ENCODE peak calls at places on chromosomes 12 and 14, in nine cellular contexts. M is choroid plexus epithelial cell, H is tibial artery, V is fibroblast of lung, J is lower lobe of right lung, W is WERI-Rb-1, L is AG04449, I is epithelial cell of esophagus, P is GM12865. K is an unnamed sample.
A peak's percentile ranks its signal among the peaks of the same experiment; 100 is the strongest.

GRCh38 chr14:76426161-76426696 is 50.3 kb downstream of the ESRRB start:
- DNase-seq in J (no peak), M (peak; percentile 5), W (no peak), I (no peak), H (no peak), V (no peak), P (no peak), L (no peak), K (no peak)

GRCh38 chr12:111451649-111452129 is 46.0 kb downstream of the SH2B3 start:
- DNase-seq in W (no peak), H (no peak), J (no peak), V (peak; percentile 37), M (peak; percentile 70), I (peak; percentile 53), P (peak; percentile 67), L (no peak), K (peak; percentile 69)

GRCh38 chr14:72613196-72613974 is 280.5 kb downstream of the DPF3 start:
- DNase-seq in L (no peak), J (no peak), M (peak; percentile 26), P (no peak), W (no peak), I (peak; percentile 20), H (peak; percentile 72), V (no peak), K (peak; percentile 27)

GRCh38 chr14:83184531-83184930 is 1650.9 kb upstream of the SEL1L start:
- DNase-seq in J (no peak), H (no peak), M (no peak), I (peak; percentile 74), P (no peak), W (no peak), L (no peak), V (no peak), K (no peak)

GRCh38 chr14:91143862-91144261 is 30.0 kb downstream of the DGLUCY start:
- DNase-seq in M (no peak), V (no peak), H (peak; percentile 86), W (no peak), I (no peak), P (no peak), L (no peak), J (peak; percentile 60), K (peak; percentile 31)

GRCh38 chr12:27272375-27273028 is 28.4 kb downstream of the STK38L start:
- DNase-seq in I (no peak), L (no peak), W (no peak), M (no peak), H (no peak), V (peak; percentile 63), P (no peak), J (no peak), K (peak; percentile 78)

GRCh38 chr12:127745466-127746220 is 521.3 kb upstream of the TMEM132C start:
- DNase-seq in I (no peak), W (no peak), J (no peak), L (no peak), H (no peak), V (no peak), M (no peak), P (no peak), K (no peak)

GRCh38 chr12:29255061-29255460 is 106.0 kb downstream of the FAR2 start:
- DNase-seq in M (no peak), H (no peak), I (no peak), L (no peak), V (no peak), P (no peak), W (peak; percentile 46), J (no peak), K (no peak)

GRCh38 chr12:115088995-115089841 is 405.2 kb upstream of the TBX3 start:
- DNase-seq in L (no peak), W (no peak), H (no peak), M (no peak), V (no peak), J (no peak), P (no peak), I (no peak), K (no peak)

GRCh38 chr12:43761535-43761934 is 2.8 kb downstream of the IRAK4 start:
- DNase-seq in L (no peak), P (no peak), J (no peak), I (peak; percentile 41), V (no peak), M (no peak), W (no peak), H (no peak), K (no peak)

GRCh38 chr14:95157987-95158712 is 821 bp upstream of the DICER1 start:
- DNase-seq in P (peak; percentile 71), W (no peak), J (no peak), I (no peak), V (no peak), M (no peak), L (no peak), H (no peak), K (no peak)

DNA sequence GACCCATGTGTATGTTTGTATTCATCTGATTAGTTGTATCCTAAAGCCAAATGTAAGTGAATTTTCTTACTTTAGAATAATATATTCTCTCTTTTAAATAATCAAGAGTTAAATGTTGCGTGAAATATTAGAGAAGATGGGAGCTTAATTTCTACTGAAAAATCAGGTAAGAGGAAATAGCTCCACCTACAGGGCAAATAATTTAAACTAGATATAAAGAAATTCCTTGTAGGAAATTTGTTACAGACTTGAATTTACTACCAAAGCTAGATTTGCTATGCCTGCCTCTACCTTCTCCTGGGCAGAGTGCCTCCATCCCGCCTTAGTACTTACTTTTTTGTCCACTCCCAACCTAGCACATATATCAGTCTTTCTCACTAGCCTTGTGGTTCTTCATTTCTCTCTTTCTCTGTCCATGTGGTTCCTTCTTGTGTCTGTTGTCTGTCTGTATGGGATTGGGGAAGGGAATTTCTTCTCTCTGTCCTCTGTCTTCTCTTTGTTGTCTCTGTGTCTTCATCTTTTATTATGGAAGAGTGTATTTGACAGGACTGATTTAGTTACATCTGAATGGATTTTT is 44.7 kb downstream of the PALS1 start:
- DNase-seq in I (peak; percentile 59), J (no peak), P (peak; percentile 32), V (peak; percentile 44), H (no peak), L (no peak), M (peak; percentile 75), W (no peak), K (peak; percentile 78)
- TF ChIP-seq CTCF in I (peak; percentile 32), J (peak; percentile 59), P (peak; percentile 9), V (peak; percentile 31), H (peak; percentile 60), L (no peak), M (peak; percentile 48), W (no peak), K (peak; percentile 21)

GRCh38 chr12:50057000-50057841 is at the start of gene ASIC1:
- DNase-seq in I (peak; percentile 73), M (peak; percentile 67), V (peak; percentile 65), H (peak; percentile 61), W (peak; percentile 87), P (peak; percentile 26), J (peak; percentile 73), L (no peak), K (peak; percentile 60)
- H3K4me3 ChIP-seq in I (peak within 1 kb of the TSS; percentile 64), M (peak within 1 kb of the TSS; percentile 60), V (peak within 1 kb of the TSS; percentile 52), H (peak within 1 kb of the TSS; percentile 57), W (peak within 1 kb of the TSS; percentile 69), P (peak within 1 kb of the TSS; percentile 37), J (peak within 1 kb of the TSS; percentile 64), L (peak within 1 kb of the TSS; percentile 74), K (peak within 1 kb of the TSS; percentile 74)

GRCh38 chr12:106897082-106897481 is 58.6 kb upstream of the TMEM263 start:
- DNase-seq in I (no peak), H (no peak), L (no peak), W (no peak), P (no peak), J (no peak), M (peak; percentile 44), V (no peak), K (peak; percentile 32)
- TF ChIP-seq CTCF in I (no peak), H (no peak), L (no peak), W (peak; percentile 7), P (no peak), J (no peak), M (peak; percentile 37), V (peak; percentile 9), K (no peak)

DNA sequence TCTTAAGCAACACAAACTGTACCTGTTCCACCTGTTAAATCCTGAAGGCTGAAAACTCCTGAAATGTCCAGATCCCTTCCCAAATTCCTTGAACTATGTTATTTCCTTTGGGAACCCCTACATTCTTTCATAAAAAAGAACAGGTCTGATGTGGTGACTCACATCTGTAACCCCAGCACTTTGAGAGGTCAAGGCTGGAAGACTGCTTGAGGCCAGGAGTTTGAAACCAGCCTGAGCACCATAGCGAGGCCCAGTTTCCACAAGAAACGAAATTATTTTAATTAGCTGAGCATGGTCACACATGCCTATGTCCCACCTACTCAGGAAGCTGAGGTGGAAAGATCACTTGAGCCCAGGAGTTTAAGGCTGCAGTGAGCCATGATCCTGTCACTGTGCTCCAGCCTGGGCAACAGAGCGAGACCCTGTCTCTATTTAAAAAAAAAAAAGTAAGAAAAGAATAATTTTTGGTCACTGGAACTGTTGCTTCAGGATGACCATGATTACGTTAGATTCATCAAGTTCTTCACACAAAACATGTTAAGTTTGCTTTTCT is 84.3 kb downstream of the PHLDA1 start:
- DNase-seq in V (no peak), H (no peak), J (no peak), L (no peak), I (no peak), P (no peak), M (no peak), W (no peak), K (no peak)
- H3K4me3 ChIP-seq in V (no peak overlapping the region), H (no peak overlapping the region), J (no peak overlapping the region), L (no peak overlapping the region), I (no peak overlapping the region), P (no peak overlapping the region), M (no peak overlapping the region), W (no peak overlapping the region), K (no peak overlapping the region)

GRCh38 chr12:71546322-71546861 is 106.8 kb downstream of the LGR5 start:
- DNase-seq in H (no peak), L (no peak), I (no peak), V (no peak), W (no peak), P (no peak), J (no peak), M (no peak), K (no peak)

GRCh38 chr12:71556471-71556870 is 107.2 kb downstream of the ZFC3H1 start:
- DNase-seq in J (no peak), W (no peak), V (no peak), I (no peak), P (no peak), H (no peak), M (no peak), L (no peak), K (no peak)

GRCh38 chr12:71548906-71549305 is 109.3 kb downstream of the LGR5 start:
- DNase-seq in W (no peak), L (no peak), I (no peak), P (no peak), M (peak; percentile 8), J (no peak), H (no peak), V (no peak), K (no peak)

GRCh38 chr12:71552728-71553501 is 110.7 kb downstream of the ZFC3H1 start:
- DNase-seq in V (no peak), P (no peak), H (no peak), L (no peak), I (no peak), M (no peak), W (no peak), J (no peak), K (no peak)

DNA sequence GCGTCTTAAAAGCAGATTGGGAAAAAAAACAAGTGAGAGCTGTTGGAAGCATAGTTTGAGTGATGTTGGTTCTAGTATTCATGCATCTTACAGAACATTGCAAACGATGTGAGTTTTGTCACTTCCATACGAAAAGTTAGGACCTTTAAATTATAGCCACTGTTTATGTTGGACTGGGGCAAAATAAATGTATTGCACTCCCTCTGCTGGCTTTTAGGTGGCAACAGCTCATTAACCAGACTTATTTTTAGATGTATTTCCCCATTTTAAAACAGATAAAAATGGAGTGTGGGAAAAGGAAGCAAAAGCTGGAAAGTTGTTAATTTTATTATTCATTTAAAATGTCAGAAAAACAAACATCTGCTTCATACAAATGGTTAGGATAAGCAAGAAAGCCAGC is 111.9 kb downstream of the LGR5 start:
- DNase-seq in H (no peak), M (peak; percentile 58), J (no peak), W (no peak), I (peak; percentile 33), V (peak; percentile 33), L (no peak), P (no peak), K (peak; percentile 50)
- TF ChIP-seq CTCF in H (peak; percentile 26), M (peak; percentile 59), J (no peak), W (peak; percentile 37), I (peak; percentile 48), V (peak; percentile 52), L (peak; percentile 47), P (peak; percentile 1), K (peak; percentile 62)